ENCODE peak calls at places on chromosomes 13 and 19, in eight cellular contexts. U is right lobe of liver, A is WTC11, V is fibroblast of mammary gland, I is activated T-cell treated with anti-CD3 and anti-CD28 coated beads for 1 hour, C is dermis blood vessel endothelial cell, B is NCI-H510A treated with DMSO at 0.1 percent for 48 hours, H is DMS153. X is an unnamed sample.

GRCh38 chr13:113302940-113303339 is 5.9 kb downstream of the LAMP1 start:
- DNase-seq in U (no peak), A (no peak), V (no peak), I (no peak), C (no peak), B (no peak), H (no peak), X (no peak)

GRCh38 chr13:111474136-111475002 is 153.9 kb downstream of the TEX29 start:
- DNase-seq in U (peak; percentile 44), A (no peak), V (peak; percentile 48), I (no peak), C (peak; percentile 67), B (peak; percentile 83), H (peak; percentile 52), X (no peak)

GRCh38 chr13:33183431-33184130 is 102.0 kb downstream of the STARD13 start:
- DNase-seq in U (no peak), A (no peak), V (peak; percentile 80), I (no peak), C (no peak), B (no peak), H (no peak), X (no peak)

GRCh38 chr13:24632382-24633121 is 47.7 kb upstream of the ATP12A start:
- DNase-seq in U (no peak), A (no peak), V (peak; percentile 53), I (no peak), C (no peak), B (no peak), H (no peak), X (no peak)

GRCh38 chr19:33186835-33187540 is 7.1 kb upstream of the LRP3 start:
- DNase-seq in U (peak; percentile 45), A (peak; percentile 17), V (no peak), I (no peak), C (no peak), B (no peak), H (no peak), X (no peak)

GRCh38 chr13:98445340-98446233 is 131.3 kb downstream of the STK24 start:
- DNase-seq in U (peak; percentile 76), A (peak; percentile 90), V (peak; percentile 49), I (peak; percentile 67), C (peak; percentile 73), B (peak; percentile 22), H (peak; percentile 18), X (peak; percentile 74)

GRCh38 chr19:4776436-4777205 is 14.9 kb upstream of the FEM1A start:
- DNase-seq in U (no peak), A (peak; percentile 28), V (no peak), I (no peak), C (no peak), B (no peak), H (no peak), X (no peak)

GRCh38 chr13:28611654-28612131 is 47.2 kb upstream of the POMP start:
- DNase-seq in U (no peak), A (no peak), V (no peak), I (no peak), C (peak; percentile 59), B (no peak), H (no peak), X (no peak)

GRCh38 chr13:50152224-50152623 is 137.0 kb downstream of the KCNRG start:
- DNase-seq in U (no peak), A (no peak), V (no peak), I (no peak), C (no peak), B (no peak), H (no peak), X (no peak)

GRCh38 chr19:41998246-41999020 is 4.4 kb upstream of the ATP1A3 start:
- DNase-seq in U (no peak), A (peak; percentile 80), V (peak; percentile 34), I (no peak), C (peak; percentile 57), B (peak; percentile 7), H (peak; percentile 44), X (no peak)

GRCh38 chr19:41920878-41921277 is 7.4 kb downstream of the ERFL start:
- DNase-seq in U (no peak), A (no peak), V (no peak), I (no peak), C (no peak), B (no peak), H (no peak), X (no peak)

GRCh38 chr19:50512999-50513745 is 541 bp downstream of the ASPDH start:
- DNase-seq in U (no peak), A (no peak), V (no peak), I (no peak), C (no peak), B (no peak), H (no peak), X (no peak)

GRCh38 chr19:8609210-8610040 is 1.1 kb downstream of the ADAMTS10 start:
- DNase-seq in U (peak; percentile 68), A (peak; percentile 72), V (peak; percentile 35), I (no peak), C (peak; percentile 65), B (no peak), H (no peak), X (no peak)

GRCh38 chr13:24074687-24075086 is 85.8 kb upstream of the SPATA13 start:
- DNase-seq in U (peak; percentile 64), A (no peak), V (no peak), I (no peak), C (peak; percentile 51), B (no peak), H (no peak), X (no peak)